ENCODE peak calls at places on chromosomes 5 and 9, in seven cellular contexts. T is GM23248, E is HCT116, P is HTR-8/SVneo, L is sciatic nerve, D is NCI-H1436, V is hepatocyte. S is an unnamed sample.
A peak's percentile ranks its signal among the peaks of the same experiment; 100 is the strongest.

GRCh38 chr5:64925123-64925522 is 156.4 kb downstream of the CWC27 start:
- DNase-seq in T (no peak), E (no peak), P (no peak), L (no peak), D (no peak), V (no peak), S (no peak)

GRCh38 chr5:119031905-119032304 is 39.0 kb upstream of the DMXL1 start:
- DNase-seq in T (no peak), E (peak; percentile 34), P (no peak), L (no peak), D (no peak), V (no peak), S (no peak)

GRCh38 chr5:158623971-158624370 is 475.7 kb downstream of the EBF1 start:
- DNase-seq in T (no peak), E (no peak), P (no peak), L (no peak), D (no peak), V (no peak), S (no peak)

GRCh38 chr5:158273035-158273434 is 414.1 kb upstream of the CLINT1 start:
- DNase-seq in T (no peak), E (no peak), P (no peak), L (no peak), D (no peak), V (no peak), S (no peak)

GRCh38 chr9:129270205-129270604 is 92.1 kb upstream of the IER5L start:
- DNase-seq in T (no peak), E (no peak), P (no peak), L (no peak), D (no peak), V (no peak), S (no peak)

GRCh38 chr5:52776116-52776515 is 11.6 kb upstream of the ITGA1 start:
- DNase-seq in T (no peak), E (no peak), P (no peak), L (no peak), D (no peak), V (no peak), S (no peak)

GRCh38 chr5:10838038-10838437 is 77.0 kb upstream of the DAP start:
- DNase-seq in T (no peak), E (no peak), P (no peak), L (no peak), D (no peak), V (no peak), S (no peak)

GRCh38 chr5:14160116-14160515 is 17.0 kb downstream of the TRIO start:
- DNase-seq in T (no peak), E (no peak), P (no peak), L (no peak), D (no peak), V (no peak), S (no peak)

GRCh38 chr9:92714787-92715487 is 45.0 kb upstream of the IPPK start:
- DNase-seq in T (no peak), E (no peak), P (no peak), L (peak; percentile 57), D (no peak), V (no peak), S (no peak)

GRCh38 chr9:13083366-13083765 is 196.1 kb downstream of the MPDZ start:
- DNase-seq in T (peak; percentile 2), E (no peak), P (no peak), L (no peak), D (no peak), V (no peak), S (no peak)

GRCh38 chr5:78566747-78567449 is 81.7 kb downstream of the LHFPL2 start:
- DNase-seq in T (peak; percentile 68), E (no peak), P (no peak), L (no peak), D (no peak), V (no peak), S (no peak)

GRCh38 chr5:125485003-125485641 is 738.7 kb upstream of the ZNF608 start:
- DNase-seq in T (peak; percentile 99), E (peak; percentile 81), P (peak; percentile 48), L (no peak), D (peak; percentile 92), V (peak; percentile 68), S (peak; percentile 32)

GRCh38 chr9:78397045-78397843 is 100.3 kb downstream of the PSAT1 start:
- DNase-seq in T (no peak), E (no peak), P (no peak), L (no peak), D (peak; percentile 86), V (no peak), S (no peak)

GRCh38 chr9:17280350-17281012 is 145.6 kb downstream of the CNTLN start:
- DNase-seq in T (peak; percentile 70), E (no peak), P (no peak), L (no peak), D (no peak), V (no peak), S (no peak)

GRCh38 chr9:130688070-130688469 is 5.5 kb upstream of the EXOSC2 start:
- DNase-seq in T (no peak), E (no peak), P (no peak), L (no peak), D (no peak), V (no peak), S (no peak)

GRCh38 chr9:127300886-127301447 is 36.4 kb downstream of the GARNL3 start:
- DNase-seq in T (no peak), E (no peak), P (no peak), L (no peak), D (no peak), V (no peak), S (no peak)

GRCh38 chr9:133818444-133818843 is 80.3 kb upstream of the SARDH start:
- DNase-seq in T (peak; percentile 49), E (no peak), P (no peak), L (no peak), D (no peak), V (peak; percentile 42), S (no peak)

GRCh38 chr5:59766394-59766793 is 127.1 kb downstream of the PDE4D start:
- DNase-seq in T (no peak), E (no peak), P (no peak), L (no peak), D (no peak), V (peak; percentile 26), S (no peak)

GRCh38 chr5:149392718-149393117 is 13.6 kb upstream of the IL17B start:
- DNase-seq in T (peak; percentile 61), E (no peak), P (no peak), L (no peak), D (no peak), V (no peak), S (no peak)

GRCh38 chr5:40738502-40738901 is 17.3 kb downstream of the TTC33 start:
- DNase-seq in T (peak; percentile 56), E (no peak), P (no peak), L (no peak), D (no peak), V (no peak), S (no peak)

GRCh38 chr5:128093368-128093767 is 9.8 kb downstream of the SLC12A2 start:
- DNase-seq in T (peak; percentile 25), E (no peak), P (no peak), L (no peak), D (no peak), V (no peak), S (no peak)

GRCh38 chr5:141747152-141747640 is 65.2 kb upstream of the ARAP3 start:
- DNase-seq in T (peak; percentile 64), E (peak; percentile 4), P (no peak), L (peak; percentile 83), D (peak; percentile 95), V (peak; percentile 59), S (no peak)

GRCh38 chr5:64347308-64347707 is 158.5 kb upstream of the RGS7BP start:
- DNase-seq in T (no peak), E (no peak), P (no peak), L (no peak), D (no peak), V (peak; percentile 10), S (no peak)

GRCh38 chr9:125701351-125701750 is 5.7 kb downstream of the MAPKAP1 start:
- DNase-seq in T (peak; percentile 96), E (no peak), P (no peak), L (no peak), D (no peak), V (no peak), S (no peak)

GRCh38 chr5:45288746-45289145 is 407.4 kb downstream of the HCN1 start:
- DNase-seq in T (no peak), E (no peak), P (no peak), L (no peak), D (no peak), V (no peak), S (no peak)

GRCh38 chr5:96396878-96397277 is 36.2 kb downstream of the PCSK1 start:
- DNase-seq in T (no peak), E (no peak), P (no peak), L (no peak), D (no peak), V (no peak), S (no peak)

GRCh38 chr9:133944746-133945135 is 47.4 kb downstream of the VAV2 start:
- DNase-seq in T (peak; percentile 42), E (no peak), P (no peak), L (no peak), D (no peak), V (no peak), S (no peak)

GRCh38 chr9:37471942-37472679 is 6.9 kb upstream of the ZBTB5 start:
- DNase-seq in T (peak; percentile 91), E (peak; percentile 95), P (peak; percentile 85), L (no peak), D (no peak), V (peak; percentile 76), S (no peak)

GRCh38 chr5:175714686-175715085 is 56.8 kb downstream of the HRH2 start:
- DNase-seq in T (no peak), E (no peak), P (no peak), L (peak; percentile 22), D (no peak), V (no peak), S (no peak)

S was measured in thoracic aorta.